ENCODE peak calls at places on chromosome 2, in seven cellular contexts. U is IMR-90, V is H9, A is neuronal stem cell, C is H1, G is trophoblast cell, D is mesenchymal stem cell. F is an unnamed sample. For H3K4me1, the result is how much of the 10 kb centered on the place peaks cover.

GRCh38 chr2:237097326-237097910 is 11.7 kb downstream of the COPS8 start:
- DNase-seq in U (no peak), V (no peak), A (no peak), C (no peak), G (no peak), D (peak), F (no peak)

GRCh38 chr2:240412211-240412830 is 23.1 kb upstream of the GPC1 start:
- DNase-seq in U (no peak), V (peak), A (no peak), C (no peak), G (no peak), D (no peak), F (no peak)

GRCh38 chr2:133264951-133265949 is 303.0 kb downstream of the NCKAP5 start:
- DNase-seq in U (no peak), V (peak), A (peak), C (no peak), G (no peak), D (no peak), F (peak)

GRCh38 chr2:156334496-156335478 is 2.3 kb upstream of the NR4A2 start:
- DNase-seq in U (peak), V (peak), A (peak), C (no peak), G (peak), D (peak), F (peak)

GRCh38 chr2:204542967-204543608 is 2.2 kb upstream of the PARD3B start:
- DNase-seq in U (no peak), V (no peak), A (no peak), C (no peak), G (no peak), D (no peak), F (no peak)

GRCh38 chr2:150570712-150571111 is 83.2 kb upstream of the RND3 start:
- DNase-seq in U (peak), V (no peak), A (no peak), C (no peak), G (peak), D (peak), F (no peak)

GRCh38 chr2:159155315-159155714 is 131.2 kb downstream of the WDSUB1 start:
- DNase-seq in U (no peak), V (peak), A (no peak), C (peak), G (peak), D (no peak), F (peak)

GRCh38 chr2:112033600-112033999 is 21.5 kb upstream of the TMEM87B start:
- DNase-seq in U (peak), V (no peak), A (no peak), C (no peak), G (peak), D (peak), F (no peak)

GRCh38 chr2:112155331-112156151 is 17.4 kb downstream of the FBLN7 start:
- DNase-seq in U (no peak), V (no peak), A (no peak), C (no peak), G (no peak), D (no peak), F (no peak)

GRCh38 chr2:173614265-173614930 is 259.7 kb downstream of the CDCA7 start:
- DNase-seq in U (no peak), V (no peak), A (no peak), C (no peak), G (no peak), D (no peak), F (no peak)

GRCh38 chr2:207630491-207630890 is 5.3 kb upstream of the METTL21A start:
- DNase-seq in U (no peak), V (no peak), A (no peak), C (no peak), G (no peak), D (no peak), F (no peak)

GRCh38 chr2:24489942-24490673 is 946 bp upstream of the NCOA1 start:
- DNase-seq in U (peak), V (peak), A (peak), C (no peak), G (peak), D (peak), F (peak)

GRCh38 chr2:168316073-168316440 is 68.7 kb upstream of the STK39 start:
- DNase-seq in U (peak), V (no peak), A (no peak), C (no peak), G (no peak), D (peak), F (no peak)

GRCh38 chr2:15170068-15170775 is 390.9 kb downstream of the NBAS start:
- DNase-seq in U (no peak), V (peak), A (no peak), C (no peak), G (peak), D (no peak), F (peak)

GRCh38 chr2:46333912-46334311 is 36.7 kb downstream of the EPAS1 start:
- DNase-seq in U (no peak), V (no peak), A (no peak), C (no peak), G (no peak), D (no peak), F (no peak)

GRCh38 chr2:73295751-73296400 is 2.5 kb upstream of the EGR4 start:
- DNase-seq in U (no peak), V (no peak), A (no peak), C (no peak), G (no peak), D (no peak), F (no peak)

GRCh38 chr2:172735646-172736418 is at the start of gene RAPGEF4:
- DNase-seq in U (no peak), V (peak), A (peak), C (no peak), G (peak), D (no peak), F (peak)

GRCh38 chr2:1581965-1582625 is 162.2 kb downstream of the PXDN start:
- DNase-seq in U (no peak), V (no peak), A (no peak), C (no peak), G (peak), D (no peak), F (peak)

GRCh38 chr2:48927355-48927754 is 171.8 kb upstream of the LHCGR start:
- DNase-seq in U (no peak), V (no peak), A (no peak), C (no peak), G (no peak), D (no peak), F (no peak)

GRCh38 chr2:61328707-61329251 is 142.1 kb downstream of the USP34 start:
- DNase-seq in U (peak), V (no peak), A (no peak), C (no peak), G (no peak), D (peak), F (no peak)

GRCh38 chr2:100818606-100819364 is 1.2 kb upstream of the NPAS2 start:
- DNase-seq in U (peak), V (peak), A (no peak), C (no peak), G (peak), D (peak), F (peak)

GRCh38 chr2:135409436-135409835 is 121.6 kb downstream of the ZRANB3 start:
- DNase-seq in U (no peak), V (no peak), A (no peak), C (no peak), G (no peak), D (no peak), F (no peak)
- H3K27ac ChIP-seq in U (no peak), V (no peak), A (no peak), C (no peak), G (no peak), D (no peak), F (no peak)

GRCh38 chr2:62747876-62748275 is 42.4 kb downstream of the EHBP1 start:
- DNase-seq in U (no peak), V (no peak), A (no peak), C (no peak), G (no peak), D (no peak), F (no peak)

GRCh38 chr2:62744603-62745002 is 39.1 kb downstream of the EHBP1 start:
- DNase-seq in U (no peak), V (no peak), A (no peak), C (no peak), G (no peak), D (no peak), F (no peak)

GRCh38 chr2:62745891-62746481 is 40.5 kb downstream of the EHBP1 start:
- DNase-seq in U (no peak), V (no peak), A (no peak), C (no peak), G (no peak), D (no peak), F (no peak)

GRCh38 chr2:62743506-62743905 is 38.0 kb downstream of the EHBP1 start:
- DNase-seq in U (no peak), V (no peak), A (no peak), C (no peak), G (no peak), D (no peak), F (no peak)

DNA sequence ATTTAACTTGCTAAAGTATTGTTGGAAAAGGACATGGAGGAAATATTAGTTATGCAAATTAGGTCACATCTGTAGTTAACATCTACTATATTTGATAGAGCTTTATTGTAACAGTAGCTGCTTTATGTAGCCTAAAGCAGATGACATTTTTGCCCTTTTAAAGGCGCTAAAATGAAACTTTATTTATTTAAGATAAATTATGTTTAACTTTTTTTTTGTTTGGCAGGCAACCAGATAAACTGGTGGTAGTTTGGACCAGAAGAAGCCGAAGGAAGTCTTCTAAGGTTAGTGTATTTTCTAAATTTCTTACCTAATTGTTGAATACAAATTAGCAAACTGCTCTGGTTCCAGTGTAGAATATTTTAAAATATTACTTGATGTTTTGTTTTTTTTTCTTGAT is 41.7 kb downstream of the EHBP1 start:
- DNase-seq in U (no peak), V (no peak), A (no peak), C (no peak), G (no peak), D (no peak), F (no peak)
- H3K4me1 ChIP-seq in U (under half), V (under half), A (under half), C (under half), G (under half), D (under half), F (under half)

DNA sequence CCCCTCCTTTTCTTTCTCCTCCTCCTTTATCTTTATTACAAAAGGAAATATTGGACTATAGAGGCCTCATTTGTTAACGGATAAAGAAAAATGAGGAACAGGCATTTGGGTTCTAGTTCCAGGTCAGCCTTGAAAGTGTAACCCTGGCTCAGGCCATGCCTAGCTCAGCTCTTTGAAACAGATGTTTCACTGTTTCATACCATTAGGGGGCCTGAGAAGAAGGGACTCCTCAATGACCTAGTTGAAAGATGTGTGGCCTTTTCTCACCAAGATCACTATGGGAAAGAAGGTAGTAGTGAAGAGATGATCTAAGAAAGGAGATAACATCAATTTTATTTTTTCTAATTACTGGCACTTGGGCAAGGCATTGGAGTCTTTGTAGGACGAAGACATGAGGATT is 952.7 kb downstream of the SLC4A3 start:
- DNase-seq in U (no peak), V (no peak), A (no peak), C (no peak), G (no peak), D (no peak), F (peak)
- H4K8ac ChIP-seq in U (no peak), V (no peak), A (no peak), C (no peak), G (no peak), D (no peak), F (no peak)

GRCh38 chr2:199798004-199798403 is 53.0 kb downstream of the FTCDNL1 start:
- DNase-seq in U (no peak), V (no peak), A (no peak), C (no peak), G (no peak), D (no peak), F (no peak)
- H3K27ac ChIP-seq in U (no peak), V (no peak), A (no peak), C (no peak), G (no peak), D (no peak), F (no peak)